ENCODE peak calls at places on chromosomes 5 and 9, in seven cellular contexts. B, L, Q, Y, R, W and J are unnamed samples.

GRCh38 chr9:136564379-136564988 is 18.6 kb upstream of the NOTCH1 start:
- DNase-seq in L (peak; percentile 62), Y (peak; percentile 71), R (no peak), Q (no peak), W (peak; percentile 51), B (no peak), J (peak; percentile 87)

GRCh38 chr5:72628771-72629313 is 121.6 kb upstream of the ZNF366 start:
- DNase-seq in B (no peak), W (no peak), L (no peak), R (no peak), Q (no peak), Y (peak; percentile 14), J (peak; percentile 61)

GRCh38 chr5:154740483-154740882 is 14.7 kb upstream of the LARP1 start:
- DNase-seq in W (peak; percentile 72), Y (peak; percentile 82), Q (no peak), B (no peak), R (no peak), L (no peak), J (peak; percentile 74)

GRCh38 chr9:100377015-100377414 is 24.3 kb upstream of the TEX10 start:
- DNase-seq in L (no peak), R (no peak), Y (peak; percentile 15), B (no peak), W (no peak), Q (no peak), J (peak; percentile 29)

GRCh38 chr5:176817864-176818377 is 7.6 kb downstream of the UNC5A start:
- DNase-seq in R (peak; percentile 79), Q (peak; percentile 82), L (peak; percentile 73), Y (no peak), B (peak; percentile 81), W (no peak), J (peak; percentile 26)

GRCh38 chr5:168188182-168188581 is 103.3 kb upstream of the WWC1 start:
- DNase-seq in R (no peak), L (peak; percentile 54), Q (no peak), B (no peak), W (peak; percentile 15), Y (no peak), J (no peak)

GRCh38 chr9:122360891-122361290 is 9.9 kb upstream of the PTGS1 start:
- DNase-seq in L (no peak), W (no peak), Q (no peak), Y (peak; percentile 70), B (no peak), R (no peak), J (no peak)

GRCh38 chr9:136110082-136111061 is 8.3 kb downstream of the TMEM250 start:
- DNase-seq in L (peak; percentile 73), W (no peak), R (no peak), Y (peak; percentile 15), Q (no peak), B (peak; percentile 66), J (peak; percentile 43)

GRCh38 chr9:127523312-127523851 is 72.1 kb downstream of the LRSAM1 start:
- DNase-seq in Y (peak; percentile 50), B (no peak), Q (no peak), L (peak; percentile 67), W (peak; percentile 89), R (peak; percentile 82), J (peak; percentile 52)

GRCh38 chr9:78325343-78325742 is 28.4 kb downstream of the PSAT1 start:
- DNase-seq in B (no peak), R (no peak), Q (no peak), Y (peak; percentile 27), L (peak; percentile 60), W (no peak), J (peak; percentile 65)

GRCh38 chr5:125870271-125870670 is 552.9 kb upstream of the GRAMD2B start:
- DNase-seq in B (no peak), R (no peak), Y (peak; percentile 1), L (no peak), Q (no peak), W (no peak), J (peak; percentile 21)

GRCh38 chr9:137745541-137745991 is 126.8 kb downstream of the EHMT1 start:
- DNase-seq in Q (no peak), L (peak; percentile 87), R (no peak), Y (peak; percentile 43), W (no peak), B (peak; percentile 50), J (peak; percentile 55)

GRCh38 chr5:51960617-51961115 is 577.4 kb downstream of the ISL1 start:
- DNase-seq in Q (no peak), Y (no peak), L (peak; percentile 22), R (no peak), W (no peak), B (no peak), J (peak; percentile 45)

GRCh38 chr9:127712371-127712770 is 3.1 kb downstream of the PTRH1 start:
- DNase-seq in R (no peak), Y (no peak), W (no peak), B (no peak), Q (no peak), L (no peak), J (no peak)

GRCh38 chr9:77152289-77152688 is 25.0 kb upstream of the VPS13A start:
- DNase-seq in W (no peak), L (no peak), B (no peak), Y (no peak), R (no peak), Q (no peak), J (no peak)

GRCh38 chr5:95664204-95664786 is 17.7 kb downstream of the RFESD start:
- DNase-seq in Q (peak; percentile 11), W (peak; percentile 22), L (peak; percentile 32), R (no peak), B (no peak), Y (peak; percentile 49), J (peak; percentile 56)

GRCh38 chr5:173707392-173707791 is 90.9 kb upstream of the BOD1 start:
- DNase-seq in W (no peak), Y (peak; percentile 44), L (no peak), R (no peak), B (no peak), Q (no peak), J (peak; percentile 56)

GRCh38 chr5:14597080-14597479 is 15.5 kb downstream of the OTULINL start:
- DNase-seq in L (no peak), B (no peak), W (no peak), Q (no peak), R (no peak), Y (no peak), J (no peak)

GRCh38 chr5:14595877-14596276 is 14.3 kb downstream of the OTULINL start:
- DNase-seq in Q (no peak), Y (no peak), W (no peak), L (no peak), R (no peak), B (no peak), J (peak; percentile 47)

GRCh38 chr5:14595189-14595588 is 13.6 kb downstream of the OTULINL start:
- DNase-seq in Q (no peak), Y (no peak), R (no peak), B (no peak), L (no peak), W (no peak), J (peak; percentile 93)

GRCh38 chr5:14593326-14594036 is 11.9 kb downstream of the OTULINL start:
- DNase-seq in Q (no peak), L (no peak), W (no peak), B (no peak), R (no peak), Y (peak; percentile 41), J (peak; percentile 80)

DNA sequence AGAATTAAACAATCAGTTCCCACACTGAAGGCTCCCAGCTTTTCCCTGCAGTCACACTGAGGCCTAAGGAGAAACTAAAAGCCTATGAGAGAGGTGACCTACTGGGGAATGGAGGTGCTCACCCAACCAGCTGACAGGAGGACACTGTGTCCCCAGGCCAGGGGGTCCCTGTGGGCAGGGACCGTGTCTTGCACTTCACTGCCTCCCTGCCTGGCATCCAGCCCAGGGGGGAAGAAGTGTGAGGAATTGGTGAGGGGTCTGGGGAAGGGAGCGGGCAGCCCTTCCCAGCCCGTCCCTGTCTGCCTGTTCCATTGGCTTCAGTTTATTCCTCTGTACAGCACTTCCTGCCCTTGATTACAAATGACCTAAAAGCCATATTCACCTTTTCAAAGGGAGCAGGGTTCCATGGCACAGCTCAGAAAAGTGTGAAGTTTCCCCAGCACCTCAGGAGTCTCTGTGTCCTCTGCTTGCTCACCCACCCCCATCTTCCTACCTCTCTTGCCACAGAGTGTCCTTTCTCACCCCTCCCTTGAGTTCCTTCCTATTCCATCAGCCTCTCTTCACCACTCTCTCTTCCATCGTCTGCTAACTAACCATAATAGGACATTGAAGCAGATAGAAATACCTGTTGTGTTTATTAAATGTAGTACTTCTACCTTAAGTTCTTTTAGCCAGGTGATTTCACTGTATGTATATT is 12.9 kb downstream of the OTULINL start:
- DNase-seq in Q (no peak), L (no peak), B (no peak), R (no peak), Y (no peak), W (no peak), J (no peak)
- H3K18ac ChIP-seq in Q (peak overlapping the region; percentile 30), L (no peak overlapping the region), B (no peak overlapping the region), R (no peak overlapping the region), Y (no peak overlapping the region), W (peak overlapping the region; percentile 28), J (peak overlapping the region; percentile 78)

GRCh38 chr9:5360341-5360740 is 20.7 kb upstream of the RLN1 start:
- DNase-seq in W (no peak), B (no peak), R (no peak), L (no peak), Q (no peak), Y (no peak), J (no peak)
- H3K18ac ChIP-seq in W (no peak overlapping the region), B (no peak overlapping the region), R (no peak overlapping the region), L (no peak overlapping the region), Q (no peak overlapping the region), Y (no peak overlapping the region), J (no peak overlapping the region)

GRCh38 chr9:37541465-37541864 is 34.7 kb downstream of the FBXO10 start:
- DNase-seq in L (no peak), Q (no peak), B (no peak), W (no peak), Y (no peak), R (no peak), J (no peak)

GRCh38 chr9:37539634-37540033 is 36.5 kb downstream of the FBXO10 start:
- DNase-seq in Q (no peak), R (no peak), W (no peak), L (no peak), Y (no peak), B (no peak), J (no peak)

GRCh38 chr9:37534901-37535300 is 41.3 kb downstream of the FBXO10 start:
- DNase-seq in Y (no peak), B (no peak), W (no peak), R (no peak), L (no peak), Q (peak; percentile 12), J (no peak)

GRCh38 chr9:37540634-37541033 is 35.5 kb downstream of the FBXO10 start:
- DNase-seq in W (no peak), R (no peak), Y (no peak), B (no peak), Q (no peak), L (no peak), J (no peak)

GRCh38 chr9:37538099-37538498 is 38.1 kb downstream of the FBXO10 start:
- DNase-seq in W (no peak), L (no peak), R (no peak), Q (no peak), B (no peak), Y (no peak), J (no peak)
- H3K18ac ChIP-seq in W (no peak overlapping the region), L (no peak overlapping the region), R (no peak overlapping the region), Q (no peak overlapping the region), B (no peak overlapping the region), Y (no peak overlapping the region), J (no peak overlapping the region)

DNA sequence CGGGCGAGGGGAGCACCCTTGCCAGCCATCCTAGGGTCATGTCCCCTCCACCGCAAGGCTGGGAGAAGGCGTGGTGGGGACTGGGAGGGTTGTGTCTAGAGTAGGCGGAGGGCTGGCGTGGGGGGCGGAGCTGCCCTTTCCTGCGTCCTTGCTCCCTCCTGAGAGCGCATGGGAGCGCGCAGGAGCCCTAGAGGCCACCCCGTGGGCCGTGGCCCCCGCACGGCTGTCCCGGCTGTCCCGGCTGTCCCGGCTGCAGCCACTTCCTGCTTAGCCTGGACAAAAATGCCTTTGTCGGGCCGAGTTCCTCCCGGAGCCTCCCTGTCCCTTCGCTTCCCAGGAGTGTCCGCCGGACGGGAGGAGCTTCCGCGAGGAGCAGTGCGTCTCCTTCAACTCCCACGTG is 4.9 kb downstream of the ADAMTSL2 start:
- DNase-seq in R (no peak), B (no peak), Q (no peak), W (no peak), L (peak; percentile 43), Y (no peak), J (no peak)
- H3K18ac ChIP-seq in R (no peak overlapping the region), B (no peak overlapping the region), Q (peak overlapping the region; percentile 93), W (no peak overlapping the region), L (no peak overlapping the region), Y (no peak overlapping the region), J (no peak overlapping the region)